ENCODE peak calls at places on chromosomes 4 and X, in seven cellular contexts. X is posterior vena cava, I is H54, T is lung microvascular endothelial cell, E is right cardiac atrium, K is Peyer's patch, U is cerebellar cortex. J is an unnamed sample.
A peak's percentile ranks its signal among the peaks of the same experiment; 100 is the strongest.

GRCh38 chr4:29861307-29861706 is 858.9 kb upstream of the PCDH7 start:
- DNase-seq in X (no peak), I (no peak), T (no peak), E (no peak), K (no peak), U (no peak), J (no peak)

GRCh38 chr4:94634266-94634665 is 123.5 kb upstream of the BMPR1B start:
- DNase-seq in X (no peak), I (no peak), T (no peak), E (no peak), K (no peak), U (no peak), J (no peak)

GRCh38 chrX:49106930-49107329 is 16.6 kb downstream of the GPKOW start:
- DNase-seq in X (no peak), I (no peak), T (peak; percentile 73), E (no peak), K (no peak), U (peak; percentile 34), J (no peak)

GRCh38 chrX:67700607-67701006 is 156.8 kb downstream of the AR start:
- DNase-seq in X (no peak), I (no peak), T (no peak), E (no peak), K (no peak), U (no peak), J (no peak)

GRCh38 chr4:128660361-128660964 is 149.0 kb upstream of the JADE1 start:
- DNase-seq in X (no peak), I (no peak), T (no peak), E (no peak), K (no peak), U (peak; percentile 19), J (no peak)

GRCh38 chr4:81724925-81725329 is 253.2 kb upstream of the RASGEF1B start:
- DNase-seq in X (peak; percentile 82), I (no peak), T (peak; percentile 15), E (peak; percentile 59), K (peak; percentile 72), U (no peak), J (peak; percentile 79)

GRCh38 chr4:37160653-37161052 is 83.9 kb upstream of the NWD2 start:
- DNase-seq in X (no peak), I (no peak), T (no peak), E (no peak), K (no peak), U (no peak), J (no peak)

GRCh38 chrX:118215346-118215745 is 98.7 kb upstream of the KLHL13 start:
- DNase-seq in X (no peak), I (no peak), T (no peak), E (no peak), K (no peak), U (no peak), J (no peak)

GRCh38 chr4:182853731-182854130 is 63.5 kb downstream of the DCTD start:
- DNase-seq in X (no peak), I (no peak), T (no peak), E (no peak), K (no peak), U (no peak), J (no peak)

GRCh38 chr4:89781321-89781720 is 55.6 kb downstream of the SNCA start:
- DNase-seq in X (no peak), I (no peak), T (peak; percentile 45), E (no peak), K (no peak), U (no peak), J (no peak)

GRCh38 chr4:26342328-26343040 is 21.7 kb downstream of the RBPJ start:
- DNase-seq in X (no peak), I (no peak), T (no peak), E (no peak), K (no peak), U (no peak), J (no peak)

GRCh38 chr4:109025471-109026076 is 262.7 kb upstream of the ETNPPL start:
- DNase-seq in X (no peak), I (no peak), T (no peak), E (no peak), K (no peak), U (no peak), J (no peak)

GRCh38 chrX:114889454-114889853 is 128.0 kb downstream of the IL13RA2 start:
- DNase-seq in X (no peak), I (no peak), T (no peak), E (no peak), K (no peak), U (no peak), J (no peak)

GRCh38 chr4:116016201-116016600 is 902.8 kb upstream of the NDST4 start:
- DNase-seq in X (no peak), I (no peak), T (no peak), E (no peak), K (no peak), U (no peak), J (no peak)

GRCh38 chr4:43089730-43090129 is 197.2 kb downstream of the GRXCR1 start:
- DNase-seq in X (no peak), I (no peak), T (no peak), E (no peak), K (no peak), U (peak; percentile 67), J (no peak)

GRCh38 chr4:114040319-114041116 is 61.1 kb upstream of the ARSJ start:
- DNase-seq in X (no peak), I (no peak), T (no peak), E (no peak), K (no peak), U (peak; percentile 48), J (no peak)

GRCh38 chr4:65665951-65666523 is 4.3 kb downstream of the EPHA5 start:
- DNase-seq in X (no peak), I (peak; percentile 15), T (no peak), E (no peak), K (no peak), U (no peak), J (no peak)

GRCh38 chr4:67134616-67135015 is 410.7 kb downstream of the CENPC start:
- DNase-seq in X (no peak), I (no peak), T (peak; percentile 4), E (no peak), K (no peak), U (no peak), J (no peak)

GRCh38 chr4:156169011-156169410 is 215.3 kb upstream of the CTSO start:
- DNase-seq in X (peak; percentile 78), I (peak; percentile 11), T (peak; percentile 23), E (peak; percentile 29), K (no peak), U (peak; percentile 70), J (no peak)

GRCh38 chrX:39591099-39591498 is 506.7 kb downstream of the BCOR start:
- DNase-seq in X (no peak), I (no peak), T (no peak), E (no peak), K (no peak), U (no peak), J (no peak)

GRCh38 chr4:81746071-81746470 is 274.4 kb upstream of the RASGEF1B start:
- DNase-seq in X (no peak), I (no peak), T (peak; percentile 20), E (no peak), K (no peak), U (no peak), J (no peak)